ENCODE peak calls at places on chromosomes 13 and 19, in ten cellular contexts. T, I, K, E, Z, L, D, O, A and C are unnamed samples.
A peak's percentile ranks its signal among the peaks of the same experiment; 100 is the strongest.

GRCh38 chr19:34356875-34357274 is 8.1 kb upstream of the GPI start:
- DNase-seq in A (no peak), D (no peak), L (no peak), Z (no peak), E (no peak), I (no peak), O (no peak), K (no peak), T (no peak), C (no peak)

GRCh38 chr13:66424417-66424816 is 805.7 kb downstream of the PCDH9 start:
- DNase-seq in O (no peak), I (no peak), E (no peak), T (peak; percentile 66), Z (no peak), K (peak; percentile 69), A (no peak), D (peak; percentile 75), L (peak; percentile 22), C (no peak)

GRCh38 chr19:51090471-51090870 is 7.8 kb upstream of the KLK14 start:
- DNase-seq in A (no peak), K (no peak), D (no peak), Z (no peak), L (peak; percentile 26), O (no peak), E (no peak), T (no peak), I (no peak), C (no peak)

GRCh38 chr19:4233282-4233853 is 4.0 kb downstream of the EBI3 start:
- DNase-seq in L (peak; percentile 48), Z (no peak), I (no peak), T (peak; percentile 25), K (peak; percentile 18), D (peak; percentile 8), E (peak; percentile 22), A (no peak), O (peak; percentile 61), C (no peak)

GRCh38 chr13:48233886-48234488 is 981 bp downstream of the ITM2B start:
- DNase-seq in T (peak; percentile 79), K (peak; percentile 75), O (peak; percentile 44), L (peak; percentile 29), D (peak; percentile 61), A (peak; percentile 30), E (peak; percentile 78), I (no peak), Z (no peak), C (no peak)

GRCh38 chr13:51997641-51998330 is 13.5 kb downstream of the ATP7B start:
- DNase-seq in Z (no peak), E (no peak), K (no peak), L (no peak), O (peak; percentile 99), T (no peak), A (no peak), D (no peak), I (no peak), C (no peak)

GRCh38 chr13:51838235-51838846 is 6.6 kb downstream of the TMEM272 start:
- DNase-seq in Z (no peak), O (no peak), K (no peak), E (peak; percentile 94), A (no peak), D (peak; percentile 65), I (no peak), L (peak; percentile 16), T (peak; percentile 66), C (no peak)

GRCh38 chr19:18417250-18418033 is 1.8 kb upstream of the SSBP4 start:
- DNase-seq in Z (peak; percentile 67), I (no peak), L (peak; percentile 72), E (peak; percentile 82), T (peak; percentile 93), D (peak; percentile 73), A (no peak), K (peak; percentile 83), O (peak; percentile 94), C (no peak)

GRCh38 chr19:1645299-1645698 is 7.1 kb downstream of the TCF3 start:
- DNase-seq in K (no peak), O (no peak), I (no peak), L (no peak), T (no peak), D (no peak), Z (no peak), A (no peak), E (no peak), C (no peak)

GRCh38 chr13:113852536-113853517 is 11.0 kb downstream of the GAS6 start:
- DNase-seq in L (no peak), Z (no peak), O (no peak), I (no peak), T (no peak), D (no peak), E (no peak), A (no peak), K (no peak), C (no peak)

GRCh38 chr13:29500426-29500825 is 95.1 kb downstream of the SLC7A1 start:
- DNase-seq in L (no peak), O (no peak), Z (no peak), I (no peak), A (no peak), T (no peak), E (no peak), K (no peak), D (no peak), C (no peak)

GRCh38 chr19:18645035-18645511 is 8.2 kb downstream of the KLHL26 start:
- DNase-seq in K (no peak), I (no peak), O (no peak), D (no peak), A (no peak), Z (no peak), L (no peak), T (no peak), E (peak; percentile 22), C (no peak)

GRCh38 chr19:12982648-12983047 is 12.6 kb upstream of the NFIX start:
- DNase-seq in Z (no peak), T (no peak), I (no peak), A (no peak), O (no peak), E (no peak), K (no peak), L (no peak), D (no peak), C (no peak)

GRCh38 chr19:10138879-10139795 is 19.4 kb upstream of the EIF3G start:
- DNase-seq in A (no peak), K (no peak), E (no peak), Z (no peak), I (no peak), D (no peak), L (no peak), O (no peak), T (no peak), C (no peak)
- H3K4me2 ChIP-seq in A (no peak overlapping the region), K (no peak overlapping the region), E (no peak overlapping the region), Z (no peak overlapping the region), I (no peak overlapping the region), D (no peak overlapping the region), L (no peak overlapping the region), O (no peak overlapping the region), T (no peak overlapping the region), C (no peak overlapping the region)

GRCh38 chr13:50123002-50123401 is 107.8 kb downstream of the KCNRG start:
- DNase-seq in E (no peak), I (no peak), A (no peak), D (no peak), T (no peak), L (no peak), Z (no peak), O (peak; percentile 3), K (no peak), C (no peak)

GRCh38 chr13:50116430-50116973 is 101.3 kb downstream of the KCNRG start:
- DNase-seq in D (peak; percentile 19), Z (no peak), K (peak; percentile 8), O (no peak), I (no peak), T (no peak), A (no peak), E (peak; percentile 55), L (peak; percentile 53), C (peak; percentile 17)

GRCh38 chr13:50123515-50123861 is 108.2 kb downstream of the KCNRG start:
- DNase-seq in L (no peak), K (no peak), D (no peak), O (no peak), Z (no peak), T (no peak), A (no peak), I (no peak), E (no peak), C (no peak)

GRCh38 chr13:50122465-50122864 is 107.2 kb downstream of the KCNRG start:
- DNase-seq in A (no peak), I (no peak), T (no peak), O (peak; percentile 36), L (no peak), E (no peak), D (no peak), K (no peak), Z (no peak), C (no peak)

GRCh38 chr13:50119593-50119992 is 104.3 kb downstream of the KCNRG start:
- DNase-seq in E (no peak), L (no peak), I (no peak), Z (no peak), D (peak; percentile 53), K (peak; percentile 39), T (peak; percentile 34), O (no peak), A (no peak), C (no peak)
- H3K4me2 ChIP-seq in E (no peak overlapping the region), L (no peak overlapping the region), I (no peak overlapping the region), Z (no peak overlapping the region), D (no peak overlapping the region), K (no peak overlapping the region), T (no peak overlapping the region), O (no peak overlapping the region), A (no peak overlapping the region), C (no peak overlapping the region)

GRCh38 chr13:57604442-57604841 is 27.1 kb upstream of the PCDH17 start:
- DNase-seq in K (no peak), E (no peak), T (no peak), L (no peak), A (no peak), D (no peak), I (no peak), O (peak; percentile 28), Z (no peak), C (no peak)

GRCh38 chr13:57595775-57596174 is 35.8 kb upstream of the PCDH17 start:
- DNase-seq in A (no peak), I (no peak), D (no peak), T (no peak), E (no peak), O (no peak), K (no peak), L (no peak), Z (no peak), C (no peak)

DNA sequence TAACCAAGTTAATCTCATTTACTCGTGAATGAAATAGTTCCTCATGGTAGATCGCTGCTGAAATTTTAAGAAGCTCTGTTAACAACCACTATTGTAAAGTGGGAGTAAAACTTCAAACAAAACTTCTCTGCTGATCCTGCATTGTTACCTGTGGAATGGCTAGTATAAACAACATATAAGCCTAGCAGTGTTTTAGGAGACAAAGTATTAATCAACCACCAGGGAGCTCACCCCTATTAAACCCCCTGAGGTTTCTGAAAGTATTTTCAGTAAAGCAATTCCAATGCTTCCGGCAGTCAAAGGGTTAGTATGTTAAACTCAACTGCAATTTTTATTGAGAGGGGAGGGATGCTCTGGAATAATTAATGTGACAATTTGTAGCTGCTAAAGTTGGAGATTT is 30.0 kb upstream of the PCDH17 start:
- DNase-seq in E (no peak), O (peak; percentile 18), T (no peak), L (no peak), D (no peak), A (no peak), I (no peak), Z (no peak), K (no peak), C (no peak)
- H3K4me2 ChIP-seq in E (no peak overlapping the region), O (no peak overlapping the region), T (no peak overlapping the region), L (no peak overlapping the region), D (no peak overlapping the region), A (no peak overlapping the region), I (no peak overlapping the region), Z (no peak overlapping the region), K (no peak overlapping the region), C (no peak overlapping the region)

GRCh38 chr13:40975441-40975840 is 43.7 kb downstream of the ELF1 start:
- DNase-seq in O (no peak), I (no peak), K (no peak), L (peak; percentile 4), E (no peak), A (no peak), Z (no peak), T (no peak), D (no peak), C (peak; percentile 27)
- H3K4me2 ChIP-seq in O (no peak overlapping the region), I (peak overlapping the region; percentile 54), K (no peak overlapping the region), L (peak overlapping the region; percentile 15), E (no peak overlapping the region), A (peak overlapping the region; percentile 76), Z (no peak overlapping the region), T (no peak overlapping the region), D (no peak overlapping the region), C (no peak overlapping the region)